ENCODE peak calls at places on chromosomes 4 and X, in six cellular contexts. G, D, T, R, O and J are unnamed samples.

GRCh38 chrX:23332101-23332887 is 2.4 kb upstream of the PTCHD1 start:
- DNase-seq in G (no peak), D (no peak), T (no peak), R (no peak), O (no peak), J (no peak)

GRCh38 chrX:112380541-112381278 is 298.1 kb upstream of the TRPC5 start:
- DNase-seq in G (no peak), D (no peak), T (no peak), R (no peak), O (no peak), J (no peak)

GRCh38 chr4:185213829-185214228 is 4.4 kb downstream of the SNX25 start:
- DNase-seq in G (peak), D (no peak), T (no peak), R (no peak), O (no peak), J (no peak)

GRCh38 chr4:139528377-139529005 is 27.5 kb downstream of the SETD7 start:
- DNase-seq in G (no peak), D (no peak), T (peak), R (peak), O (peak), J (no peak)

GRCh38 chr4:62640296-62640695 is 1440.2 kb downstream of the ADGRL3 start:
- DNase-seq in G (no peak), D (no peak), T (no peak), R (peak), O (no peak), J (no peak)

GRCh38 chr4:177155454-177155853 is 154.2 kb upstream of the NEIL3 start:
- DNase-seq in G (no peak), D (no peak), T (no peak), R (no peak), O (no peak), J (no peak)

GRCh38 chr4:105637409-105638258 is 70.9 kb downstream of the INTS12 start:
- DNase-seq in G (peak), D (peak), T (peak), R (peak), O (peak), J (peak)

GRCh38 chr4:22014222-22014741 is 65.7 kb upstream of the KCNIP4 start:
- DNase-seq in G (no peak), D (no peak), T (peak), R (peak), O (no peak), J (no peak)

GRCh38 chr4:115113382-115114106 is at the start of gene NDST4:
- DNase-seq in G (no peak), D (no peak), T (no peak), R (peak), O (no peak), J (no peak)

GRCh38 chr4:10403633-10404445 is 53.4 kb downstream of the ZNF518B start:
- DNase-seq in G (peak), D (no peak), T (peak), R (peak), O (no peak), J (peak)

GRCh38 chr4:186342582-186342981 is 76.6 kb downstream of the F11 start:
- DNase-seq in G (no peak), D (no peak), T (peak), R (peak), O (no peak), J (no peak)

GRCh38 chr4:99099311-99099710 is 10.7 kb upstream of the ADH5 start:
- DNase-seq in G (no peak), D (no peak), T (no peak), R (no peak), O (no peak), J (no peak)

GRCh38 chrX:118976599-118977340 is 2.4 kb downstream of the LONRF3 start:
- DNase-seq in G (peak), D (peak), T (peak), R (no peak), O (peak), J (peak)

GRCh38 chrX:27893871-27894270 is 86.1 kb downstream of the MAGEB10 start:
- DNase-seq in G (no peak), D (no peak), T (no peak), R (no peak), O (no peak), J (no peak)

GRCh38 chr4:8645753-8646124 is 53.2 kb downstream of the CPZ start:
- DNase-seq in G (no peak), D (peak), T (no peak), R (no peak), O (peak), J (no peak)

GRCh38 chr4:16116493-16116990 is 32.7 kb upstream of the PROM1 start:
- DNase-seq in G (no peak), D (no peak), T (no peak), R (no peak), O (no peak), J (no peak)

GRCh38 chrX:136879001-136879667 is 1.4 kb downstream of the RBMX start:
- DNase-seq in G (peak), D (no peak), T (peak), R (peak), O (no peak), J (peak)

GRCh38 chr4:82284475-82284857 is 89.3 kb downstream of the HNRNPD start:
- DNase-seq in G (no peak), D (no peak), T (no peak), R (peak), O (no peak), J (no peak)

GRCh38 chr4:40309250-40309774 is 25.8 kb upstream of the CHRNA9 start:
- DNase-seq in G (peak), D (peak), T (peak), R (peak), O (peak), J (peak)

GRCh38 chrX:22134681-22135080 is 102.6 kb downstream of the PHEX start:
- DNase-seq in G (no peak), D (no peak), T (peak), R (peak), O (no peak), J (no peak)

GRCh38 chrX:118773782-118774181 is 46.4 kb downstream of the IL13RA1 start:
- DNase-seq in G (no peak), D (no peak), T (no peak), R (no peak), O (peak), J (no peak)

GRCh38 chr4:38223801-38224236 is 263.6 kb downstream of the PTTG2 start:
- DNase-seq in G (no peak), D (no peak), T (no peak), R (no peak), O (peak), J (no peak)

GRCh38 chr4:110357521-110357920 is 118.4 kb upstream of the ENPEP start:
- DNase-seq in G (no peak), D (no peak), T (no peak), R (no peak), O (no peak), J (no peak)

GRCh38 chrX:24266996-24267395 is 46.9 kb downstream of the SUPT20HL2 start:
- DNase-seq in G (no peak), D (no peak), T (peak), R (peak), O (no peak), J (no peak)

GRCh38 chrX:31440546-31440945 is 368.7 kb upstream of the FTHL17 start:
- DNase-seq in G (no peak), D (no peak), T (no peak), R (peak), O (no peak), J (no peak)

GRCh38 chr4:134200811-134201215 is 776 bp downstream of the PABPC4L start:
- DNase-seq in G (no peak), D (no peak), T (no peak), R (peak), O (no peak), J (no peak)

GRCh38 chrX:50594788-50595187 is 124.2 kb upstream of the DGKK start:
- DNase-seq in G (no peak), D (no peak), T (peak), R (no peak), O (no peak), J (no peak)

GRCh38 chrX:29691044-29691443 is 524.3 kb upstream of the MAGEB2 start:
- DNase-seq in G (no peak), D (no peak), T (no peak), R (no peak), O (no peak), J (no peak)

GRCh38 chrX:38112566-38112965 is 106.2 kb downstream of the SYTL5 start:
- DNase-seq in G (peak), D (no peak), T (no peak), R (no peak), O (no peak), J (no peak)

GRCh38 chr4:7837597-7838135 is 102.0 kb downstream of the AFAP1 start:
- DNase-seq in G (no peak), D (no peak), T (no peak), R (no peak), O (no peak), J (no peak)

GRCh38 chr4:138910914-138911336 is 104.7 kb upstream of the NOCT start:
- DNase-seq in G (no peak), D (peak), T (peak), R (peak), O (peak), J (no peak)

GRCh38 chr4:1080432-1080831 is 32.9 kb downstream of the RNF212 start:
- DNase-seq in G (no peak), D (peak), T (no peak), R (no peak), O (no peak), J (no peak)

GRCh38 chrX:131752493-131753198 is 208.8 kb downstream of the OR13H1 start:
- DNase-seq in G (no peak), D (no peak), T (no peak), R (peak), O (peak), J (peak)

GRCh38 chr4:33722254-33722653 is 2522.1 kb downstream of the ARAP2 start:
- DNase-seq in G (no peak), D (no peak), T (peak), R (peak), O (no peak), J (no peak)

GRCh38 chrX:115013705-115014104 is 3.7 kb downstream of the IL13RA2 start:
- DNase-seq in G (no peak), D (no peak), T (peak), R (peak), O (no peak), J (no peak)

DNA sequence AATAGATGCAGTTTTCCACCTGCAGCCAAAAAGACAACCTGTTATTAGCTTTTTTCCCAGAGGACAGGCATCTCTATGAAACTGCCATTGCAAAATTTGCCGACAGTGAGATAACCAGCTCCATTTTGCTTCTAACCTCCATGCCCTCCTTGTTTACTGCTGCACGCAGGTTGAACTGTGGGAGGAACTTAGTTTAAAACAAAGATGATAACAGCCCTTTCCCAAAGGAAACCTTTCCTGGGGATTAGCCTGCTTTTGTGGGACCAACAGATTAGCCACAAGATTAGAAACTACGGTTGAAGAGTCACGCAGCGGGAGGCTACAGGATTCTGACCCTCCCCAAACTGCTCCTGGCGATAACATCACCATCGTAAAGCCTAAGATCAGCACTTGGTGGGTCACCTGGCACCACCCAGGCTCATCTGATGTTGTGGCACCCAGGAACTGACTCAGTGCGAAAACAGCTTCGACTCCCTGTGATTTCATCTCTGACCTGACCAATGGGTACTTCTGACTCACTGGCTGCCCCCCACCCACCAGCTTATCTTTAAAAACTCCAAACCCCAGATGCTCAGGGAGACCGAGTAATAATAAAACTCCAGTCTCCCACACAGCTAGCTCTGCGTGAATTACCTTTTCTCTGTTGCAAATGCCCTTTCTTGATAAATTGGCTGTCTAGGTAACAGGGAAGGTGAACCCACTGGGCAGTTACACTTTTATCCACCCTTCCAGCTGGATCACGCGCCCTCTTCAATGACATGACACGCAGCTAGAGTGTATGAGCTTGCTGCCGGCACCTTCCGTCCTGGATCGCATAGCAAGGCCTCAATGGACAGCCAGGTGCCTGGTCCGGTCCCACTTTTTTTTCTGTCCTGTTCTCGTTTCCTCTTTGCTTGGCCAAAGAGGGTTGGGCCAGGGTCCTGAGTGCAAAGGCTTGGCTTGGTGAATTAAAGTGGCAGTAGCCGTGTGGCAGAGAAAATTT is 27.2 kb downstream of the NOP14 start:
- DNase-seq in G (peak), D (peak), T (peak), R (peak), O (peak), J (peak)
- H3K4me3 ChIP-seq in G (peak), D (peak), T (peak), R (peak), O (peak), J (peak)

GRCh38 chr4:173199553-173199952 is 30.9 kb downstream of the GALNT7 start:
- DNase-seq in G (no peak), D (no peak), T (no peak), R (no peak), O (no peak), J (no peak)
- H3K4me3 ChIP-seq in G (no peak), D (no peak), T (no peak), R (no peak), O (no peak), J (no peak)

GRCh38 chr4:55297346-55297745 is 48.7 kb upstream of the SRD5A3 start:
- DNase-seq in G (no peak), D (no peak), T (peak), R (peak), O (peak), J (no peak)
- H3K4me3 ChIP-seq in G (no peak), D (no peak), T (no peak), R (no peak), O (no peak), J (no peak)

GRCh38 chrX:102658551-102658950 is 7.3 kb downstream of the GPRASP1 start:
- DNase-seq in G (no peak), D (no peak), T (peak), R (no peak), O (no peak), J (no peak)

GRCh38 chrX:102654696-102655095 is 3.4 kb downstream of the GPRASP1 start:
- DNase-seq in G (no peak), D (no peak), T (no peak), R (no peak), O (no peak), J (no peak)

DNA sequence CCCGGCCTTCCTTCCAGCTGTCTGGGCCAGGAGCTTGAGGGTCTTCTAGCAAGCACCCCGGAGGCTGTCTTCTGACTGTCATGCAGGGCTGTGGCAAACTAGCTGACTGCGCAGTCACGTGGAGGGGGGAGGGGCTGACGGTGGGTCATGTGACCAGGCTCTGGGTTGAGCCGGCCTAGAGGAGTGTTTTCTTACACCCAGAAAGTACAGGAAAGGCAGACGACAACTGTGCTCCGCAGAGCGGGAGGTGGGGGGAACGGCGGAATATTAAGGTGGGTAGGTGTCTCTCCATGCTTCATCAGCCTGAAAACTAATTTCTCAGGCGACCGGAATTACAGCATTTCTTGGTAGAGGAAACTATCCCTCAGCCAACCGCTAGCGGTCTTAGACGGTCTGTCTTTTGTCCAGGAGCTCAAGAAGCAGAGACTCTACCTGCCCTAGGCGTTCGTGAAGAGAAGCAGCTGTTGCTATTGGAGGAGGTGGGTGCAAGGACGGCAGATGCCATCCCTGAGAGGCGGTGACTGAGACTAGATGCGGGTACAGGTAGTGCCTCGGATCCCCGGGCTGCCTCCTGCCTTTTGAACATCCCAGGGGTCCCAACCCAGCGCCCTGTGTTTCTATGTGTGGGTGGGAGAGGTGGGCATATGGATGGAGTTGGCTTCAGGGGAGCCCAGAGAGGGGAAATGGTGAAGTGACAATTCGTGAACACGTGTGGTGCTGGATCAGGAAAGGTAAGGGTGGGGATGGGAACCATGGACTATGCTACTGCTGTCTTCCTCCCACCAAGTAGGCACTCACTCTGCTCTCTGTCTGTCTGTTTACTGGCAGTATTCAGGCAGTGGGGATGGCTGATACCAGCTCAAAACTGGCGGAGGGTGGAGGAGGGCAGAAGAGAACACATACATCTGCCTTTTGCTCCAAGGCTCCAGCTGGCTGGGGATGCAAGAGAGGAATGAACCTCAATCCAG is 8.8 kb downstream of the GPRASP1 start:
- DNase-seq in G (peak), D (peak), T (peak), R (peak), O (peak), J (peak)
- H3K4me3 ChIP-seq in G (peak), D (peak), T (peak), R (peak), O (peak), J (peak)

GRCh38 chr4:13543091-13543581 is 1.2 kb downstream of the NKX3-2 start:
- DNase-seq in G (no peak), D (no peak), T (no peak), R (no peak), O (no peak), J (no peak)

GRCh38 chr4:13542577-13543042 is 1.7 kb downstream of the NKX3-2 start:
- DNase-seq in G (no peak), D (no peak), T (no peak), R (no peak), O (no peak), J (no peak)

GRCh38 chr4:13541176-13541604 is 3.1 kb downstream of the NKX3-2 start:
- DNase-seq in G (no peak), D (no peak), T (no peak), R (no peak), O (no peak), J (no peak)

GRCh38 chr4:13540446-13541175 is 3.7 kb downstream of the NKX3-2 start:
- DNase-seq in G (no peak), D (no peak), T (no peak), R (no peak), O (no peak), J (no peak)

DNA sequence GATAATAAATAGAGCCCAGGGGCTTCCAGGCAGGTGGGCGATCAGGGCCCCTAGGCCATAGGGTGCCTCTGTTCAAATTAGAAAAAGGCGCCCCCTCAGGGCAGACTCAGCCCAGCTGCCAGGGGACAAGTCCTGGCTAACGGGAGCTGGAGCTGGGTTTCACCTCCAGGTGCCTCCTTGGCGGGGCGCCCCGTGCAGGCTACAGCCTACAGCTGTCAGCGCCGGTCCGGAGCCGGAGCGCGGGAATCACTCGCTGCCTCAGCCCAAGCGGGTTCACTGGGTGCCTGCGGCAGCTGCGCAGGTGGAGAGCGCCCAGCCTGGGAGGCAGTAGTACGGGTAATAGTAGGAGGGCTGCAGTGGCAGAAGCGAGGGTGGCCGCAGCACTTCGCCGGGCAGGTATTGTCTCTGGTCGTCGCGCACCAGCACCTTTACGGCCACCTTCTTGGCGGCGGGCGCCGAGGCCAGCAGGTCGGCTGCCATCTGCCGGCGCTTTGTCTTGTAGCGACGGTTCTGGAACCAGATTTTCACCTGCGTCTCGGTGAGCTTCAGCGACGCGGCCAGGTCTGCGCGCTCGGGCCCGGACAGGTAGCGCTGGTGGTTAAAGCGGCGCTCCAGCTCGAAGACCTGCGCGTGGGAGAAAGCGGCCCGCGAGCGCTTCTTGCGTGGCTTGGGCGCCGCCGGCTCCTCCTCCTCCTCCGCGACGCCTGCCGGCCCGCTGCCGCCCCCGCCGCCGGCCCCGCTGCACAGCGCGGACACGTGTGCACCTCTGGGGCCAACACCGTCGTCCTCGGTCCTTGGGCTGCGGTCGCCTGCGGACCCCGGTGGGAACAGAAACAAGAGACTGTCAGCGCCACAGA is 2.4 kb downstream of the NKX3-2 start:
- DNase-seq in G (no peak), D (no peak), T (no peak), R (no peak), O (no peak), J (no peak)
- H3K4me3 ChIP-seq in G (no peak), D (peak), T (no peak), R (no peak), O (peak), J (no peak)